ENCODE peak calls at places on chromosomes 13 and 19, in four cellular contexts. One of them, this sample, is unnamed.

GRCh38 chr19:46311444-46311843 is 14.6 kb downstream of the HIF3A start:
- DNase-seq in mesendoderm: no peak
- DNase-seq in IMR-90: no peak
- DNase-seq in neuronal stem cell: no peak
- DNase-seq in this sample: no peak

GRCh38 chr13:51524312-51524711 is 60.0 kb upstream of the WDFY2 start:
- DNase-seq in mesendoderm: peak; percentile 40
- DNase-seq in IMR-90: peak; percentile 44
- DNase-seq in neuronal stem cell: no peak
- DNase-seq in this sample: peak; percentile 75

GRCh38 chr19:55175117-55175867 is 4.8 kb downstream of the SYT5 start:
- DNase-seq in mesendoderm: no peak
- DNase-seq in IMR-90: no peak
- DNase-seq in neuronal stem cell: no peak
- DNase-seq in this sample: no peak

GRCh38 chr13:30366083-30366482 is 56.2 kb upstream of the UBE2L5 start:
- DNase-seq in mesendoderm: no peak
- DNase-seq in IMR-90: no peak
- DNase-seq in neuronal stem cell: no peak
- DNase-seq in this sample: no peak

GRCh38 chr13:41457589-41458186 is 338 bp downstream of the RGCC start:
- DNase-seq in mesendoderm: peak; percentile 22
- DNase-seq in IMR-90: no peak
- DNase-seq in neuronal stem cell: no peak
- DNase-seq in this sample: peak; percentile 6

GRCh38 chr19:33621065-33621785 is 528 bp upstream of the CHST8 start:
- DNase-seq in mesendoderm: no peak
- DNase-seq in IMR-90: no peak
- DNase-seq in neuronal stem cell: no peak
- DNase-seq in this sample: no peak

GRCh38 chr19:48539503-48540096 is 12.4 kb upstream of the SULT2B1 start:
- DNase-seq in mesendoderm: no peak
- DNase-seq in IMR-90: peak; percentile 82
- DNase-seq in neuronal stem cell: no peak
- DNase-seq in this sample: peak; percentile 59

GRCh38 chr13:34942732-34943674 is 933 bp downstream of the NBEA start:
- DNase-seq in mesendoderm: peak; percentile 68
- DNase-seq in IMR-90: no peak
- DNase-seq in neuronal stem cell: peak; percentile 52
- DNase-seq in this sample: no peak

GRCh38 chr19:14561832-14562351 is 10.0 kb downstream of the NDUFB7 start:
- DNase-seq in mesendoderm: peak; percentile 53
- DNase-seq in IMR-90: peak; percentile 19
- DNase-seq in neuronal stem cell: no peak
- DNase-seq in this sample: peak; percentile 76

DNA sequence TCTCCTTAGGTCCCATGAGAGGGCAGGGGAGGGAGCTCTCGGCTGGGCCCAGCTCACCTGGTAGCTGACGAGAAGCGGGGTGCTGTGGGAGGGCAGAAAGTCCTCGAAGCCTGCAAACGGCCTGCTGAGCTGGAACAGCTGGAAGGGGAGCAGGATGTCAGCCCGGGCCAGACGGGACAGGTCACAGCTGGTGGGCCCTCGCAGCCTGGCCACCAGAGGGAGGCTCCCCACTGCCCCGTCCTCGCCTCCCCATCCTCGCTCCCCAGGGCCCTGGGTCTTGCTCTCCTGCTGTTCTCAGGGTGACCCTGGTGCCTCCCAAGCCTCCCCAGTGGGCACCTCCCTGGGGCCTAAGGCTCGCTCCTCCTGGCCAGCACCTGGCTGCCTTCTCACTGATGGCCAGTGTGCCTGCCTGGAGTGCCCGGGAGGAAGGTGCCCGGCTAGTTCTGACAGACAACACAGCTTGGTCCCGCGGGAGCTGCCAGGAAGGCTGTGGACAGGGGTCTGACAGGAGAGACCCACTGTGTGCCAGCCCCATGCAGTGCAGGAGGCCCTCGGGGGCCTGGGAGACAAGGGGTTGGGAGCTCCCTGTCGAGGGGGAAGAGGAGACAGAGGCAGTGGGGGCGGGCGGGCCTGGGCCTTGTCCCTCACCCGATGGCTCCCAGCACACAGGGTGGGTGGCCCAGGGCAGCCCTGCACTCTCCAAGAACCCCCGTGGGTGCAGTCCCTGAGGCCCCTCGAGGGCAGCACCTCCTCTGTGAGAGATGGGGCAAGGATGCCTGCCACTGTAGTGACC is 20.3 kb downstream of the GPX4 start:
- DNase-seq in mesendoderm: no peak
- DNase-seq in IMR-90: no peak
- DNase-seq in neuronal stem cell: no peak
- DNase-seq in this sample: no peak
- H2BK5ac ChIP-seq in mesendoderm: no peak overlapping the region
- H2BK5ac ChIP-seq in IMR-90: no peak overlapping the region
- H2BK5ac ChIP-seq in neuronal stem cell: peak overlapping the region; percentile 71
- H2BK5ac ChIP-seq in this sample: no peak overlapping the region

DNA sequence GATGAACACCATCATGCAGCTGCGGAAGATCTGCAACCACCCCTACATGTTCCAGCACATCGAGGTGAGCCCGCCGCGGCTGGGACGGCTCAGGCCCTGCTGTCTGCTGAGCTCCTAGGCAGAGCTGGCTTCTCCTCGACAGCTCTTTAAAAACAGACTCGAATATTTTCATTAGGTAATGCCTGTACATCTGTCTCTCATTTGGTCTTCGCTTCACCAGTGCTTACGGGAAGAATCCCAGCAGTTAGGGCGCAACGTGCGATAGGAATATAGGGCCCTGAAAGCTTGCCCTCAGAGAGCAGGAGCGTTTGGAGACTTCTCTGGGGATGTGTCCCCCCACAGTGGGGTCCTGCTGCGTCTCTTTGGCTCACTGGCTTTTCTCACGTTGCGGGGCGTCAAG is 63.8 kb upstream of the LDLR start:
- DNase-seq in mesendoderm: no peak
- DNase-seq in IMR-90: no peak
- DNase-seq in neuronal stem cell: no peak
- DNase-seq in this sample: no peak
- H3K4me1 ChIP-seq in mesendoderm: no peaks in the 10 kb centered on the region
- H3K4me1 ChIP-seq in IMR-90: no peaks in the 10 kb centered on the region
- H3K4me1 ChIP-seq in neuronal stem cell: no peaks in the 10 kb centered on the region
- H3K4me1 ChIP-seq in this sample: no peaks in the 10 kb centered on the region

GRCh38 chr19:39397360-39398296 is 6.5 kb downstream of the MED29 start:
- DNase-seq in mesendoderm: peak; percentile 89
- DNase-seq in IMR-90: peak; percentile 76
- DNase-seq in neuronal stem cell: no peak
- DNase-seq in this sample: peak; percentile 74
- H2BK120ac ChIP-seq in mesendoderm: no peak overlapping the region
- H2BK120ac ChIP-seq in IMR-90: peak overlapping the region; percentile 77
- H2BK120ac ChIP-seq in neuronal stem cell: no peak overlapping the region
- H2BK120ac ChIP-seq in this sample: peak overlapping the region; percentile 36

GRCh38 chr13:28117689-28118377 is 17.5 kb upstream of the FLT3 start:
- DNase-seq in mesendoderm: peak; percentile 43
- DNase-seq in IMR-90: no peak
- DNase-seq in neuronal stem cell: no peak
- DNase-seq in this sample: no peak
- H2BK5ac ChIP-seq in mesendoderm: no peak overlapping the region
- H2BK5ac ChIP-seq in IMR-90: no peak overlapping the region
- H2BK5ac ChIP-seq in neuronal stem cell: no peak overlapping the region
- H2BK5ac ChIP-seq in this sample: no peak overlapping the region

DNA sequence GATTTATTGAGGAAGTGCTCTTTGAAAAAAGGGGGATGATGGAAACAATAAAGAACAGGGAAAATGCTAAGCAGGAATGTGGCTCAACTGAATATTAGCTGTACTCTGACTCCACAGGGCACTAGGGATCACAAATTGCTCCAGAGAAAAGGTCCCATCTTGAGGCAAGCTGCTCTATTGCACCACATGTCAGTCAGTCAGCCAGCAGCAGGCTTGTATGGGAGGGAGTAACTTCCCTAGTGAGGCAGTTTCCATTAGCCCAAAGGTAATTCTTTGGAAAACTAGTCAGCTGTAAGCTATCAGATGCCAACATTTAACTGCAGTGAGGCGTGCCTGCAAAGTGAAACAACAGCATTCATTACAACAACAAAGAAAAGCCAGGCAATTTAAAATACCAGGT is 73.3 kb upstream of the FNDC3A start:
- DNase-seq in mesendoderm: peak; percentile 72
- DNase-seq in IMR-90: peak; percentile 19
- DNase-seq in neuronal stem cell: peak; percentile 26
- DNase-seq in this sample: peak; percentile 93
- H3K4me1 ChIP-seq in mesendoderm: no peaks in the 10 kb centered on the region
- H3K4me1 ChIP-seq in IMR-90: no peaks in the 10 kb centered on the region
- H3K4me1 ChIP-seq in neuronal stem cell: no peaks in the 10 kb centered on the region
- H3K4me1 ChIP-seq in this sample: no peaks in the 10 kb centered on the region

GRCh38 chr13:65461590-65461989 is 1768.5 kb downstream of the PCDH9 start:
- DNase-seq in mesendoderm: peak; percentile 6
- DNase-seq in IMR-90: peak; percentile 83
- DNase-seq in neuronal stem cell: no peak
- DNase-seq in this sample: no peak
- H2BK120ac ChIP-seq in mesendoderm: no peak overlapping the region
- H2BK120ac ChIP-seq in IMR-90: no peak overlapping the region
- H2BK120ac ChIP-seq in neuronal stem cell: no peak overlapping the region
- H2BK120ac ChIP-seq in this sample: no peak overlapping the region

DNA sequence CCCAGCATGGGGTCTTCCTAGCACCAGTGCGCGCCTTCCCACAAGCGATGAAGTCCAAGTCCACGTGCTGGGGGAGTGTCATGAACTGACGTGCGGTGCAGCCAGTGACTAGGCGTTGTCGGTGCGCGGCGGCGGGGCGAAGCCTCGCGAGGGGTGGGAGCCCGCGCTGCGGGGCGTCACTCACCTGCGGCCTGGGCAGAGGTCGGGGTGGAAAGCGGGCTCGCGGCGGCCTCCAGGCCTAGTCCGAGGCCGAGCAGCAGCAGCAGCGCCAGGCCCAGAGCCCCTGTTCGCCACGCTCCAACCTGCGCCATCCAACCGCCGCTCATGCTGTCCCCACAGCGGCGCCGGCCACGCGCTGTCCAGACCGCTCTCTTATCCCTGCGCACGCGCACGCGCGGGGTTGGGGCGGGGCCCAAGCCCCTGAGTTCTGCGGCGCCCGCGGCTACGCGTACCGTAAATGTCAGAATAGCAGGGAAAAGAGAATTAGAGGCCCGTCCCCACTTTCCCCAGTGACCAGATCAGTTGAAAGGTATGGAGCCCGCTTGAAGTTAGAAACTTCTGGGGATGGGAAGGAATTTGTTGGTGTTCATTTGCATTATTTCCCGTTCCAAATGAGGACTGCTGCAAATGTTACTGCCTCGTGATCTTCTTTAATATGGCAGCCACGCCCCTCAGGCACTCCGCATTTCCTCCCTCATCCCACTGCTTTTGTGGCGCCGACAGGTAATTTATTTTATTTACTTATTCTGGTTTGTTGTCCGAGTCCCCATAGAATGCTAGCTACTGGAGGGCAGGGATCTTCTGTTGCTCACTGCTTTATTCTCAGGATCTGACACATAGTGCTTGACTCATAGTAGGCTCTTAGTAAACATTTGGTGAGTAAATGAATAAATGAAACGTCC is at the start of gene CD320:
- DNase-seq in mesendoderm: peak; percentile 94
- DNase-seq in IMR-90: peak; percentile 87
- DNase-seq in neuronal stem cell: peak; percentile 88
- DNase-seq in this sample: peak; percentile 80
- H2BK5ac ChIP-seq in mesendoderm: no peak within 1 kb of the TSS
- H2BK5ac ChIP-seq in IMR-90: no peak within 1 kb of the TSS
- H2BK5ac ChIP-seq in neuronal stem cell: no peak within 1 kb of the TSS
- H2BK5ac ChIP-seq in this sample: no peak within 1 kb of the TSS

GRCh38 chr19:2318923-2319322 is 9.5 kb downstream of the LSM7 start:
- DNase-seq in mesendoderm: no peak
- DNase-seq in IMR-90: no peak
- DNase-seq in neuronal stem cell: no peak
- DNase-seq in this sample: no peak

GRCh38 chr19:2315818-2316353 is 7.9 kb upstream of the LINGO3 start:
- DNase-seq in mesendoderm: peak; percentile 68
- DNase-seq in IMR-90: peak; percentile 56
- DNase-seq in neuronal stem cell: peak; percentile 48
- DNase-seq in this sample: peak; percentile 72

GRCh38 chr19:2315121-2315817 is 7.3 kb upstream of the LINGO3 start:
- DNase-seq in mesendoderm: no peak
- DNase-seq in IMR-90: no peak
- DNase-seq in neuronal stem cell: no peak
- DNase-seq in this sample: no peak

GRCh38 chr19:2317756-2318155 is 9.8 kb upstream of the LINGO3 start:
- DNase-seq in mesendoderm: no peak
- DNase-seq in IMR-90: no peak
- DNase-seq in neuronal stem cell: no peak
- DNase-seq in this sample: no peak

GRCh38 chr19:2317300-2317699 is 9.3 kb upstream of the LINGO3 start:
- DNase-seq in mesendoderm: no peak
- DNase-seq in IMR-90: no peak
- DNase-seq in neuronal stem cell: no peak
- DNase-seq in this sample: no peak
- H3K4me1 ChIP-seq in mesendoderm: no peaks in the 10 kb centered on the region
- H3K4me1 ChIP-seq in IMR-90: no peaks in the 10 kb centered on the region
- H3K4me1 ChIP-seq in neuronal stem cell: peaks cover 4% of the 10 kb centered on the region
- H3K4me1 ChIP-seq in this sample: no peaks in the 10 kb centered on the region

GRCh38 chr13:72121466-72121865 is 254.5 kb upstream of the DACH1 start:
- DNase-seq in mesendoderm: no peak
- DNase-seq in IMR-90: no peak
- DNase-seq in neuronal stem cell: peak; percentile 73
- DNase-seq in this sample: no peak
- H2BK120ac ChIP-seq in mesendoderm: no peak overlapping the region
- H2BK120ac ChIP-seq in IMR-90: no peak overlapping the region
- H2BK120ac ChIP-seq in neuronal stem cell: no peak overlapping the region
- H2BK120ac ChIP-seq in this sample: no peak overlapping the region